ENCODE peak calls at places on chromosomes 2 and 18, in six cellular contexts. One of them, this sample, is unnamed.

GRCh38 chr2:129765326-129766158 is 213.9 kb upstream of the RAB6C start:
- DNase-seq in iPS DF 6.9: no peak
- DNase-seq in bronchial epithelial cell: no peak
- DNase-seq in Panc1: no peak
- DNase-seq in A549: no peak
- DNase-seq in AG04450: no peak
- DNase-seq in this sample: peak; percentile 57

GRCh38 chr2:62286089-62286785 is 90.3 kb downstream of the B3GNT2 start:
- DNase-seq in iPS DF 6.9: no peak
- DNase-seq in A549: no peak
- DNase-seq in AG04450: no peak
- DNase-seq in Panc1: no peak
- DNase-seq in bronchial epithelial cell: no peak
- DNase-seq in this sample: no peak

GRCh38 chr2:2734308-2734707 is 403.2 kb upstream of the MYT1L start:
- DNase-seq in AG04450: no peak
- DNase-seq in Panc1: no peak
- DNase-seq in bronchial epithelial cell: no peak
- DNase-seq in A549: no peak
- DNase-seq in iPS DF 6.9: no peak
- DNase-seq in this sample: no peak

GRCh38 chr2:189015378-189015777 is 41.2 kb downstream of the COL3A1 start:
- DNase-seq in iPS DF 6.9: no peak
- DNase-seq in bronchial epithelial cell: no peak
- DNase-seq in Panc1: no peak
- DNase-seq in A549: no peak
- DNase-seq in AG04450: no peak
- DNase-seq in this sample: no peak

GRCh38 chr2:54603357-54603756 is 120.1 kb upstream of the EML6 start:
- DNase-seq in AG04450: no peak
- DNase-seq in A549: no peak
- DNase-seq in bronchial epithelial cell: no peak
- DNase-seq in Panc1: no peak
- DNase-seq in iPS DF 6.9: no peak
- DNase-seq in this sample: no peak

GRCh38 chr2:43274721-43275120 is 48.3 kb upstream of the ZFP36L2 start:
- DNase-seq in bronchial epithelial cell: no peak
- DNase-seq in AG04450: no peak
- DNase-seq in iPS DF 6.9: no peak
- DNase-seq in Panc1: no peak
- DNase-seq in A549: no peak
- DNase-seq in this sample: no peak

GRCh38 chr2:37656512-37657423 is 14.7 kb downstream of the CDC42EP3 start:
- DNase-seq in A549: no peak
- DNase-seq in bronchial epithelial cell: peak; percentile 42
- DNase-seq in iPS DF 6.9: peak; percentile 87
- DNase-seq in Panc1: no peak
- DNase-seq in AG04450: no peak
- DNase-seq in this sample: no peak

GRCh38 chr2:241764272-241765241 is 12.1 kb upstream of the GAL3ST2 start:
- DNase-seq in bronchial epithelial cell: no peak
- DNase-seq in iPS DF 6.9: no peak
- DNase-seq in A549: no peak
- DNase-seq in AG04450: no peak
- DNase-seq in Panc1: no peak
- DNase-seq in this sample: peak; percentile 50

GRCh38 chr18:27315001-27315400 is 129.9 kb upstream of the CHST9 start:
- DNase-seq in Panc1: no peak
- DNase-seq in bronchial epithelial cell: peak; percentile 84
- DNase-seq in iPS DF 6.9: no peak
- DNase-seq in A549: no peak
- DNase-seq in AG04450: no peak
- DNase-seq in this sample: no peak

DNA sequence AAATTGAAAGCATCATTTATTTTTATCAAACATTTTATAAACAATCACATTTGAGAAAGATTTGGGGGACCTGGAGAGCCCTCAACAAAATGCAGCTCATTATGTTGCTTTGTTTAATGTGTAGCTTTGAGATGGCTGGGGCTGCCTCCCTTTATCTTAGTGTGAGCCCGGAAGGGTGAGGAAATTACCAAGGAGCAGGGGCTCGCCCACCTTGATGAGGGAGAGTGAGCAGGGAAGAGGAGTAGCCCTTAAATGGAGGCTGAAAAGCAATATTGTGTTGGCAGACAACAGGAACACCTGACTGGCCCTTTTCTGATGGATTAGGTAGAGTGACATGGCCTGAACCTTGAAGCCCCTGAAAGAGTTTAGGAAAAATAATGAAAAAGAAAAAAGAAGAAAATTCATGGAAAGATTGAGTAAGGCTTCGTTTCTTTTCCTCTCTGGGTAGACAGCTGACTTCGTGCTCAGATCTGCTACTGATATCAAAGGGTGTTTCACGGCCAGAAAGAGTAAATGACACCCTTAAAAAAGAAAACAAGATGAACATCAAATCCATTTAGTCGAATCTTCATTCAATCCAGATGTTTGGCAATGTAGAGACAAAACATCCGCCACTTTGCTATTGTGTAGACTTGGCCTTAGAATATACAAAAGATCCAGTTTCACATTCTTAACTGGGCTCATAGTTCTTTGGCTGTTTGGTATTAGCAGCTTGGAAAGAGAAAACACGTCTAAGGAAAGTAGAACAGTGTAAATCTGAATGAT is 206.5 kb upstream of the TCF4 start:
- DNase-seq in iPS DF 6.9: no peak
- DNase-seq in AG04450: peak; percentile 43
- DNase-seq in Panc1: no peak
- DNase-seq in bronchial epithelial cell: no peak
- DNase-seq in A549: no peak
- DNase-seq in this sample: no peak
- H3K4me3 ChIP-seq in iPS DF 6.9: no peak overlapping the region
- H3K4me3 ChIP-seq in AG04450: no peak overlapping the region
- H3K4me3 ChIP-seq in Panc1: no peak overlapping the region
- H3K4me3 ChIP-seq in bronchial epithelial cell: no peak overlapping the region
- H3K4me3 ChIP-seq in A549: no peak overlapping the region
- H3K4me3 ChIP-seq in this sample: no peak overlapping the region

GRCh38 chr2:19548116-19548515 is 189.7 kb upstream of the OSR1 start:
- DNase-seq in A549: no peak
- DNase-seq in iPS DF 6.9: no peak
- DNase-seq in bronchial epithelial cell: no peak
- DNase-seq in AG04450: no peak
- DNase-seq in Panc1: no peak
- DNase-seq in this sample: no peak
- H3K4me3 ChIP-seq in A549: no peak overlapping the region
- H3K4me3 ChIP-seq in iPS DF 6.9: no peak overlapping the region
- H3K4me3 ChIP-seq in bronchial epithelial cell: no peak overlapping the region
- H3K4me3 ChIP-seq in AG04450: no peak overlapping the region
- H3K4me3 ChIP-seq in Panc1: no peak overlapping the region
- H3K4me3 ChIP-seq in this sample: no peak overlapping the region

GRCh38 chr2:64177315-64177714 is 33.1 kb upstream of the PELI1 start:
- DNase-seq in A549: no peak
- DNase-seq in AG04450: no peak
- DNase-seq in Panc1: no peak
- DNase-seq in bronchial epithelial cell: no peak
- DNase-seq in iPS DF 6.9: no peak
- DNase-seq in this sample: no peak

GRCh38 chr2:64175419-64176197 is 31.4 kb upstream of the PELI1 start:
- DNase-seq in bronchial epithelial cell: no peak
- DNase-seq in Panc1: no peak
- DNase-seq in A549: no peak
- DNase-seq in iPS DF 6.9: no peak
- DNase-seq in AG04450: no peak
- DNase-seq in this sample: no peak

DNA sequence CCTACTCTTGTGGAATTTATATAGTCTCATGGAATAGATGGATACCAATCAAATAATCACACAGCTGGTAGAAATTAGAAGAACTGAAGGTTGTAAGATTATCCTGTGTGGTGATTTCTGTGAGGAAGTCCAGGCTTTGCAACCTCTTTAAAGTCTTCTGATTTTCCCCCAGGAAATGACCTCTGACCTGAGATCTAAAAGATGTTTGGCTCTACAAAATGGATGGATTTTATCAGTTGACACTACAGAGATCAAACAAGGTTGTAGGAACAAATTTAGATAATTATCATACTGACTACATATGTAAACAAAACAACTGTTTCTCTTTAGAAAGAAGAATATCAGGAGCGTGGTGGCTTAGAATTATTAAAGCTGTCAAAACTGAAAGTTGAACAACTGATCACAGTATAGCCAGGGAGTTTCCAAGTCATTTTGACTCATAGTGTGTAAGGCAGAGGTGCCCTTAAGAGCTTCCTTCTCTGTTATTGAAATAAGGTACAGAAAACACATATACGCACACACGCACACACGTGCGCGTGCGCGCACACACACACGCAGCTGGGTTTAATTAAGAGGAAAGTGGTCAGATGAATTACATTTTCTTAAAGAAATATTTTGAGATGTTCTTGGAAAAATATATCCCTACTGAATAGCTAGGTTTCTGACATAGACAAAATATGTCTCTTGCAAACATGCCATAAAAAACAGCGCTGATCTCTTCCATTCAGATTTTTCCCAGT is 35.5 kb upstream of the PELI1 start:
- DNase-seq in A549: no peak
- DNase-seq in iPS DF 6.9: no peak
- DNase-seq in bronchial epithelial cell: peak; percentile 25
- DNase-seq in Panc1: no peak
- DNase-seq in AG04450: no peak
- DNase-seq in this sample: no peak
- H3K4me3 ChIP-seq in A549: no peak overlapping the region
- H3K4me3 ChIP-seq in iPS DF 6.9: no peak overlapping the region
- H3K4me3 ChIP-seq in bronchial epithelial cell: no peak overlapping the region
- H3K4me3 ChIP-seq in Panc1: no peak overlapping the region
- H3K4me3 ChIP-seq in AG04450: no peak overlapping the region
- H3K4me3 ChIP-seq in this sample: no peak overlapping the region

DNA sequence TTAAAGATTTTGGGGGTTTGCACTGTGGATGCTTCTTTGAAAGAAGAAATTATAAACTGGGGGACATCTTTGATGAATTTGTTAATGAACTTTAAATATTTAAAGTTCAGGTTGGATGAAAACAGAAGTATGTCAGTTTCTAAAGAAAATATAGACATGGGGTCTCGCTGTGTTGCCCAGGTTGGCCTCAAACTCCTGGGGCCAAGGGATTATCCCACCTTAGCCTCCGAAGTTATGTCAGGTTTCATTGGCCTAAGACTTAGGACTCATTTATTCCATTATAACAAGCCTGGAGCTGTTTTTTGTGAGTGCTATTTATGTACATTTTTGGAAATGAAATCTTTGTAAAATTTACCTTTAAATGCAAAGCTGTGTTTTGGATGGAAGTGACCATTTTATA is 2.5 kb downstream of the NAB1 start:
- DNase-seq in A549: no peak
- DNase-seq in AG04450: no peak
- DNase-seq in bronchial epithelial cell: no peak
- DNase-seq in iPS DF 6.9: no peak
- DNase-seq in Panc1: no peak
- DNase-seq in this sample: no peak
- H3K4me3 ChIP-seq in A549: peak overlapping the region; percentile 87
- H3K4me3 ChIP-seq in AG04450: peak overlapping the region; percentile 85
- H3K4me3 ChIP-seq in bronchial epithelial cell: no peak overlapping the region
- H3K4me3 ChIP-seq in iPS DF 6.9: no peak overlapping the region
- H3K4me3 ChIP-seq in Panc1: no peak overlapping the region
- H3K4me3 ChIP-seq in this sample: peak overlapping the region; percentile 99

GRCh38 chr2:9971105-9971818 is 19.8 kb downstream of the GRHL1 start:
- DNase-seq in AG04450: no peak
- DNase-seq in Panc1: no peak
- DNase-seq in bronchial epithelial cell: peak; percentile 80
- DNase-seq in A549: no peak
- DNase-seq in iPS DF 6.9: no peak
- DNase-seq in this sample: no peak
- H3K4me3 ChIP-seq in AG04450: no peak overlapping the region
- H3K4me3 ChIP-seq in Panc1: no peak overlapping the region
- H3K4me3 ChIP-seq in bronchial epithelial cell: no peak overlapping the region
- H3K4me3 ChIP-seq in A549: no peak overlapping the region
- H3K4me3 ChIP-seq in iPS DF 6.9: no peak overlapping the region
- H3K4me3 ChIP-seq in this sample: no peak overlapping the region

DNA sequence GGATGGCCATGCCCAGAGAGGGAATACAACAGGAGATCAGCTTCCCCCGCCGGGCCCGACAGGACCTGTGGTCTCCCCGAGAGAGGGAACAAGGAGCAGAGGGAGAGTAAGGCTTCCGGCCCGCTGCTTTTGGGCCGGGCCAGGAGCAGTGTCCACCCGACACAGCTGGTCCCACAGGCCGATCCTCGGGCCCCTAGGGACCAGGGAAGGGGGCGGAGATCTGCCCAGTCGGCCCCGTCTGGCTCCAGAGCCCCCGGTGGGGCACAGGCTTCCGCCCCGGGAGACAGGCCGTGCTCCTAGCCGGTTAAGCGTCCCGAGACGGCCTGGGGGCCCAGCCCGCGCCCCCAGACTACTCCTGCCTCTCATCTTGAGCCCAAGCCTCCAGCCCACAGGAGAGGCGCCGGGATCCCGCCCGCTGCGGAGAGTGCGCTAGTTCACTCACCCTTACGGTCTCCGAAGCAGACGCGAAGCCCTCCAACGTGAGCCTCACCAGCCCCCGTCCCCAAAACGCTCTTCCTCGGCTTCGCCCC is at the start of gene MCFD2:
- DNase-seq in A549: no peak
- DNase-seq in bronchial epithelial cell: no peak
- DNase-seq in Panc1: no peak
- DNase-seq in iPS DF 6.9: no peak
- DNase-seq in AG04450: no peak
- DNase-seq in this sample: peak; percentile 88
- H3K4me3 ChIP-seq in A549: peak within 1 kb of the TSS; percentile 80
- H3K4me3 ChIP-seq in bronchial epithelial cell: peak within 1 kb of the TSS; percentile 89
- H3K4me3 ChIP-seq in Panc1: peak within 1 kb of the TSS; percentile 74
- H3K4me3 ChIP-seq in iPS DF 6.9: peak within 1 kb of the TSS; percentile 52
- H3K4me3 ChIP-seq in AG04450: peak within 1 kb of the TSS; percentile 94
- H3K4me3 ChIP-seq in this sample: peak within 1 kb of the TSS; percentile 86

This sample was measured in coronary artery.